ENCODE peak calls at places on chromosomes 12 and 14, in six cellular contexts. One of them, this sample, is unnamed.

GRCh38 chr14:67482765-67483164 is 5.8 kb downstream of the TMEM229B start:
- DNase-seq in K562: no peak
- DNase-seq in GM12878: no peak
- DNase-seq in HCT116: no peak
- DNase-seq in IMR-90: no peak
- DNase-seq in HepG2: no peak
- DNase-seq in this sample: no peak

GRCh38 chr12:120228291-120229070 is 27.6 kb upstream of the RPLP0 start:
- DNase-seq in HCT116: no peak
- DNase-seq in HepG2: peak; percentile 91
- DNase-seq in GM12878: peak; percentile 49
- DNase-seq in IMR-90: peak; percentile 79
- DNase-seq in K562: peak; percentile 86
- DNase-seq in this sample: peak; percentile 88

GRCh38 chr14:74792249-74793039 is 29.3 kb downstream of the YLPM1 start:
- DNase-seq in HCT116: no peak
- DNase-seq in IMR-90: peak; percentile 15
- DNase-seq in HepG2: no peak
- DNase-seq in GM12878: no peak
- DNase-seq in K562: no peak
- DNase-seq in this sample: no peak

GRCh38 chr14:71694888-71695505 is 237.2 kb upstream of the RGS6 start:
- DNase-seq in IMR-90: no peak
- DNase-seq in HCT116: no peak
- DNase-seq in K562: no peak
- DNase-seq in GM12878: no peak
- DNase-seq in HepG2: no peak
- DNase-seq in this sample: no peak

GRCh38 chr14:77102154-77102553 is 4.1 kb downstream of the CIPC start:
- DNase-seq in HepG2: no peak
- DNase-seq in GM12878: no peak
- DNase-seq in K562: no peak
- DNase-seq in IMR-90: no peak
- DNase-seq in HCT116: no peak
- DNase-seq in this sample: no peak

GRCh38 chr12:65122661-65123060 is 1.6 kb upstream of the WIF1 start:
- DNase-seq in IMR-90: no peak
- DNase-seq in HepG2: no peak
- DNase-seq in K562: no peak
- DNase-seq in HCT116: no peak
- DNase-seq in GM12878: no peak
- DNase-seq in this sample: no peak

GRCh38 chr14:96960598-96961116 is 163.5 kb downstream of the VRK1 start:
- DNase-seq in HepG2: no peak
- DNase-seq in GM12878: no peak
- DNase-seq in IMR-90: no peak
- DNase-seq in K562: no peak
- DNase-seq in HCT116: no peak
- DNase-seq in this sample: no peak

GRCh38 chr14:58873228-58873953 is 235.6 kb downstream of the DACT1 start:
- DNase-seq in K562: no peak
- DNase-seq in HCT116: no peak
- DNase-seq in HepG2: no peak
- DNase-seq in IMR-90: no peak
- DNase-seq in GM12878: no peak
- DNase-seq in this sample: no peak

GRCh38 chr14:94373708-94374107 is 14.7 kb downstream of the SERPINA1 start:
- DNase-seq in K562: no peak
- DNase-seq in GM12878: no peak
- DNase-seq in HCT116: peak; percentile 67
- DNase-seq in HepG2: no peak
- DNase-seq in IMR-90: peak; percentile 97
- DNase-seq in this sample: peak; percentile 31

GRCh38 chr12:30826276-30826675 is 71.5 kb upstream of the CAPRIN2 start:
- DNase-seq in GM12878: no peak
- DNase-seq in HepG2: no peak
- DNase-seq in HCT116: no peak
- DNase-seq in IMR-90: no peak
- DNase-seq in K562: no peak
- DNase-seq in this sample: no peak

GRCh38 chr14:92463141-92463540 is 50.4 kb upstream of the RIN3 start:
- DNase-seq in HCT116: no peak
- DNase-seq in GM12878: no peak
- DNase-seq in IMR-90: no peak
- DNase-seq in HepG2: no peak
- DNase-seq in K562: no peak
- DNase-seq in this sample: no peak

GRCh38 chr12:88235183-88235833 is 93.2 kb downstream of the TMTC3 start:
- DNase-seq in IMR-90: no peak
- DNase-seq in K562: no peak
- DNase-seq in HepG2: no peak
- DNase-seq in HCT116: no peak
- DNase-seq in GM12878: peak; percentile 31
- DNase-seq in this sample: no peak

GRCh38 chr12:29314421-29314820 is 66.6 kb downstream of the ERGIC2 start:
- DNase-seq in K562: no peak
- DNase-seq in IMR-90: no peak
- DNase-seq in HepG2: no peak
- DNase-seq in HCT116: no peak
- DNase-seq in GM12878: no peak
- DNase-seq in this sample: no peak

GRCh38 chr12:55728932-55729591 is at the start of gene CD63:
- DNase-seq in K562: peak; percentile 97
- DNase-seq in HCT116: no peak
- DNase-seq in IMR-90: peak; percentile 88
- DNase-seq in GM12878: no peak
- DNase-seq in HepG2: peak; percentile 56
- DNase-seq in this sample: peak; percentile 84

GRCh38 chr14:61537567-61538463 is 157.5 kb upstream of the HIF1A start:
- DNase-seq in K562: peak; percentile 27
- DNase-seq in IMR-90: peak; percentile 90
- DNase-seq in HCT116: peak; percentile 95
- DNase-seq in GM12878: no peak
- DNase-seq in HepG2: peak; percentile 97
- DNase-seq in this sample: peak; percentile 83

GRCh38 chr12:94267530-94267877 is 119.1 kb downstream of the PLXNC1 start:
- DNase-seq in K562: no peak
- DNase-seq in GM12878: no peak
- DNase-seq in HCT116: no peak
- DNase-seq in HepG2: no peak
- DNase-seq in IMR-90: no peak
- DNase-seq in this sample: no peak

GRCh38 chr12:990308-990648 is 745 bp upstream of the ERC1 start:
- DNase-seq in GM12878: no peak
- DNase-seq in HepG2: peak; percentile 33
- DNase-seq in K562: peak; percentile 29
- DNase-seq in IMR-90: peak; percentile 74
- DNase-seq in HCT116: no peak
- DNase-seq in this sample: peak; percentile 38

GRCh38 chr12:34286934-34287333 is 264.6 kb downstream of the ALG10 start:
- DNase-seq in IMR-90: no peak
- DNase-seq in K562: no peak
- DNase-seq in HCT116: no peak
- DNase-seq in GM12878: no peak
- DNase-seq in HepG2: no peak
- DNase-seq in this sample: no peak

GRCh38 chr14:68085742-68086141 is 266.2 kb downstream of the RAD51B start:
- DNase-seq in HCT116: no peak
- DNase-seq in IMR-90: no peak
- DNase-seq in GM12878: no peak
- DNase-seq in HepG2: peak; percentile 50
- DNase-seq in K562: no peak
- DNase-seq in this sample: no peak

GRCh38 chr14:76977793-76978730 is 50.4 kb downstream of the IRF2BPL start:
- DNase-seq in HCT116: no peak
- DNase-seq in K562: peak; percentile 63
- DNase-seq in HepG2: peak; percentile 52
- DNase-seq in GM12878: peak; percentile 81
- DNase-seq in IMR-90: peak; percentile 91
- DNase-seq in this sample: no peak

GRCh38 chr12:130137141-130138018 is 24.9 kb upstream of the FZD10 start:
- DNase-seq in GM12878: no peak
- DNase-seq in HCT116: no peak
- DNase-seq in HepG2: no peak
- DNase-seq in K562: no peak
- DNase-seq in IMR-90: no peak
- DNase-seq in this sample: peak; percentile 61

GRCh38 chr12:108826115-108826806 is 31.1 kb downstream of the SSH1 start:
- DNase-seq in GM12878: no peak
- DNase-seq in K562: no peak
- DNase-seq in HCT116: no peak
- DNase-seq in HepG2: no peak
- DNase-seq in IMR-90: peak; percentile 97
- DNase-seq in this sample: no peak
- TF ChIP-seq CEBPB in GM12878: no peak
- TF ChIP-seq CEBPB in K562: no peak
- TF ChIP-seq CEBPB in HCT116: no peak
- TF ChIP-seq CEBPB in HepG2: no peak
- TF ChIP-seq CEBPB in IMR-90: no peak
- TF ChIP-seq CEBPB in this sample: no peak

DNA sequence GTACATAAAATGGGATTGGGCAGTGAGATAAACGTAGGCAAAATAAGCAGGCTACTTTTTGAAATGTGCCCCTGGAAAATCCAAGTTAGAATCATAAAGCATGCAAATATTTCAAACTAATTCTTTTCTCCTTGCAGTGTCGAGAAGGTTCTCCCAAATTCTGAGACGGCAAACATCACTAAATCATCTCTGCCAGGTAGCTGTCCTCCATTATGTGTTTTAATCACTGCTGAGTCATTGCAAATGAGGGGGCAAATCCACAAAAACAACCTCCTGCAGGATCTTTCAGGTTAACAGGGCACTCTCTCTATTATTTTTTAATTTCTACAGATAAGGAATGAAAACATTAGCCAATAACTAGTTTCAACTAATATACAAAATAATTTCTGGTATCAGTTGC is 63.2 kb upstream of the RIC8B start:
- DNase-seq in IMR-90: no peak
- DNase-seq in HepG2: no peak
- DNase-seq in HCT116: no peak
- DNase-seq in K562: no peak
- DNase-seq in GM12878: no peak
- DNase-seq in this sample: no peak
- H3K4me1 ChIP-seq in IMR-90: no peaks in the 10 kb centered on the region
- H3K4me1 ChIP-seq in HepG2: peaks cover 5% of the 10 kb centered on the region
- H3K4me1 ChIP-seq in HCT116: no peaks in the 10 kb centered on the region
- H3K4me1 ChIP-seq in K562: no peaks in the 10 kb centered on the region
- H3K4me1 ChIP-seq in GM12878: no peaks in the 10 kb centered on the region
- H3K4me1 ChIP-seq in this sample: no peaks in the 10 kb centered on the region

GRCh38 chr12:108690799-108691153 is 40.5 kb downstream of the CORO1C start:
- DNase-seq in IMR-90: no peak
- DNase-seq in GM12878: no peak
- DNase-seq in K562: no peak
- DNase-seq in HepG2: no peak
- DNase-seq in HCT116: no peak
- DNase-seq in this sample: no peak
- H3K4me3 ChIP-seq in IMR-90: peak overlapping the region; percentile 18
- H3K4me3 ChIP-seq in GM12878: peak overlapping the region; percentile 62
- H3K4me3 ChIP-seq in K562: peak overlapping the region; percentile 15
- H3K4me3 ChIP-seq in HepG2: peak overlapping the region; percentile 49
- H3K4me3 ChIP-seq in HCT116: no peak overlapping the region
- H3K4me3 ChIP-seq in this sample: peak overlapping the region; percentile 37

DNA sequence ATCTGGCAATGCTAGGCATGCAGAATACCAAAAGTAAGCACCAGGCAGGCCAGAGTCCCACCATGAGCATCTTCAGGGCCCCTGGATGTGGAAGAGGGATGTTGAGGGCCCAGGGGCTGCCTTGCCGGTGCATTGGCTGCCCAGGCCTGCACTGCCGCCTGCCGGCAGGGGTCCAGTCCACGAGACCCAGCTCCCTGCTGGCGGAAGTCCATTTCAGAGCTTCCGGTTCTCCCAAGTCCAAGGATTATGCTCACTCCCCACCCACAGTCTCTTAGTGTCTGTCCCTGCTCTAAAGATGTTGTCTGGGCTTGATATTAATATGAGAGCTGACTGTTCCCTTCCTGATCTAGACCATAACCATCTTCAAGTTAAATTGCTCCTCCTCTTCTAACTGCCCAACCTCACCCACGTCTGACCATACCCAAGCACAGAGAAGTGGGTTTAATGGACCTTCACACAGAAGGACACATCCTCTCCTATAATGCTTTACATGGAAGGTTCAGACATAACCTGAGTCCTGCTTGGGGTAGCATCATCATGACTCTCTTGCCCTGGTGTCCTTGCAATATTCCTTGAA is 117.4 kb downstream of the DAD1 start:
- DNase-seq in HepG2: peak; percentile 55
- DNase-seq in HCT116: peak; percentile 19
- DNase-seq in K562: peak; percentile 68
- DNase-seq in GM12878: no peak
- DNase-seq in IMR-90: peak; percentile 32
- DNase-seq in this sample: peak; percentile 46
- TF ChIP-seq CEBPB in HepG2: no peak
- TF ChIP-seq CEBPB in HCT116: no peak
- TF ChIP-seq CEBPB in K562: no peak
- TF ChIP-seq CEBPB in GM12878: no peak
- TF ChIP-seq CEBPB in IMR-90: no peak
- TF ChIP-seq CEBPB in this sample: no peak

DNA sequence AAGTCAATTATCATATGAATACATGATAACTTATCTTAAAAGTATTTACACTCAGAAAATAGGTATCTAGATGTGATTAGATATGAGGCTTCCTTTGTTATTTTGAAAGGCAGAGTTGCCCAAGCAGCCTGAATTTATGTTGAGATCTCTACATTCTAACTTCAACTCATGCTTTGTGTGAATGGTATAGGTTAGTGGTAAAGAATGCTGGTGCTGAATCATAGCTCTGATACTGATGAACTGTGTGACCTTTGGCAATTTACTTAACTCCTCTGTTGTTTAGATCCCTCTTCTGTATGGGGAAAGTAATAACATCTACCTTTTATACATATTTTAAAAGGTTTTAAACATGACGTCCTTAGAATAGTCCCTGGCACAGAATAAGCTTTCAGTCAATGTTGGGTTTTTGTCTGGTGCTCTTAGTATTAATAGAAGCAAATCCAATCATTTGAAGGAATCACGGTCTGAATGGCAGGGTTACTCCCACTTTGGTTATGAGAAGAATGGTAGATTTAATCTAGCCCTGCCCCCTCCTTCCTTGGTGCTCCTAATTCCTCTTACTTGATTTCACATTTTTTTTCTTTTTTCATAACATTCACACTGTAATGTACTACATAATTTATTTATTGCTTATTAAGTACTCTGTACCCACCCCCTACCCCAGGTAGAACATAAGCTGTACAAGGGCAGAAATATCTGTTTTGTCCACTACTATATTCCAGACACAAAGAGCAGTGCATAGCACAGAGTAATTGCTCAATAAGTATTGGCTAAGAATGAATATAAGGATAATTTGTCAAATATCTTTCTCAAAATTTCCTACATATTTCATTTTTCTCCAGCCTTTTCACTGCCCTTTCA is 203.3 kb upstream of the KRR1 start:
- DNase-seq in GM12878: no peak
- DNase-seq in HepG2: peak; percentile 72
- DNase-seq in HCT116: peak; percentile 66
- DNase-seq in IMR-90: peak; percentile 16
- DNase-seq in K562: no peak
- DNase-seq in this sample: peak; percentile 67
- H3K4me1 ChIP-seq in GM12878: no peaks in the 10 kb centered on the region
- H3K4me1 ChIP-seq in HepG2: peaks cover 74% of the 10 kb centered on the region
- H3K4me1 ChIP-seq in HCT116: peaks cover 76% of the 10 kb centered on the region
- H3K4me1 ChIP-seq in IMR-90: peaks cover 4% of the 10 kb centered on the region
- H3K4me1 ChIP-seq in K562: no peaks in the 10 kb centered on the region
- H3K4me1 ChIP-seq in this sample: peaks cover 56% of the 10 kb centered on the region

This sample was measured in A549.